ENCODE peak calls at places on chromosomes 2 and 18, in seven cellular contexts. Y, S, N, J, O, E and X are unnamed samples.

GRCh38 chr2:161369311-161369710 is 46.8 kb upstream of the TBR1 start:
- DNase-seq in Y (no peak), S (peak; percentile 78), N (no peak), J (no peak), O (no peak), E (no peak), X (peak; percentile 8)

GRCh38 chr2:172178035-172178434 is 75.3 kb upstream of the DLX2 start:
- DNase-seq in Y (no peak), S (peak; percentile 7), N (peak; percentile 48), J (no peak), O (no peak), E (no peak), X (peak; percentile 73)

GRCh38 chr2:230872968-230873669 is 8.4 kb downstream of the ITM2C start:
- DNase-seq in Y (no peak), S (no peak), N (no peak), J (no peak), O (no peak), E (no peak), X (no peak)

GRCh38 chr2:202941771-202942170 is 29.7 kb downstream of the CARF start:
- DNase-seq in Y (no peak), S (peak; percentile 16), N (peak; percentile 79), J (no peak), O (no peak), E (no peak), X (peak; percentile 83)

GRCh38 chr2:168278424-168278888 is 31.1 kb upstream of the STK39 start:
- DNase-seq in Y (no peak), S (peak; percentile 59), N (peak; percentile 64), J (no peak), O (no peak), E (peak; percentile 85), X (peak; percentile 31)

GRCh38 chr2:238754259-238754658 is 93.6 kb upstream of the TWIST2 start:
- DNase-seq in Y (no peak), S (peak; percentile 20), N (peak; percentile 21), J (no peak), O (no peak), E (no peak), X (no peak)

GRCh38 chr2:230405824-230406223 is 10.2 kb upstream of the SP100 start:
- DNase-seq in Y (no peak), S (no peak), N (no peak), J (no peak), O (no peak), E (no peak), X (no peak)

GRCh38 chr2:231686192-231687100 is 21.9 kb upstream of the PTMA start:
- DNase-seq in Y (no peak), S (no peak), N (no peak), J (no peak), O (no peak), E (no peak), X (no peak)

GRCh38 chr2:101188683-101189405 is 37.7 kb upstream of the TBC1D8 start:
- DNase-seq in Y (peak; percentile 27), S (peak; percentile 65), N (peak; percentile 53), J (no peak), O (peak; percentile 64), E (peak; percentile 52), X (peak; percentile 44)

GRCh38 chr18:45761512-45762114 is 37.6 kb downstream of the SLC14A1 start:
- DNase-seq in Y (no peak), S (peak; percentile 82), N (no peak), J (no peak), O (no peak), E (no peak), X (no peak)

GRCh38 chr2:95346236-95346737 is 49.1 kb downstream of the KCNIP3 start:
- DNase-seq in Y (peak; percentile 29), S (no peak), N (peak; percentile 28), J (no peak), O (peak; percentile 26), E (no peak), X (peak; percentile 29)

GRCh38 chr2:200471324-200471848 is 38.5 kb downstream of the KCTD18 start:
- DNase-seq in Y (peak; percentile 51), S (peak; percentile 23), N (peak; percentile 41), J (no peak), O (peak; percentile 39), E (peak; percentile 23), X (no peak)

GRCh38 chr18:6956999-6957398 is 160.6 kb downstream of the LAMA1 start:
- DNase-seq in Y (no peak), S (no peak), N (no peak), J (no peak), O (no peak), E (no peak), X (no peak)

GRCh38 chr2:95333888-95334338 is 36.8 kb downstream of the KCNIP3 start:
- DNase-seq in Y (no peak), S (no peak), N (no peak), J (no peak), O (no peak), E (no peak), X (peak; percentile 97)

GRCh38 chr2:128235581-128235980 is 83.1 kb downstream of the HS6ST1 start:
- DNase-seq in Y (no peak), S (no peak), N (no peak), J (no peak), O (no peak), E (no peak), X (no peak)

GRCh38 chr18:49723648-49724180 is 89.6 kb downstream of the ACAA2 start:
- DNase-seq in Y (no peak), S (peak; percentile 95), N (peak; percentile 43), J (no peak), O (no peak), E (peak; percentile 43), X (peak; percentile 51)

GRCh38 chr2:177303939-177304338 is 39.4 kb upstream of the NFE2L2 start:
- DNase-seq in Y (no peak), S (no peak), N (no peak), J (no peak), O (no peak), E (no peak), X (no peak)

GRCh38 chr2:232926448-232927040 is 56.5 kb downstream of the SNORC start:
- DNase-seq in Y (no peak), S (peak; percentile 31), N (no peak), J (no peak), O (peak; percentile 38), E (no peak), X (no peak)

GRCh38 chr2:43142921-43143438 is 83.4 kb downstream of the ZFP36L2 start:
- DNase-seq in Y (no peak), S (peak; percentile 70), N (no peak), J (no peak), O (no peak), E (peak; percentile 12), X (no peak)

GRCh38 chr2:23381084-23381483 is 3.9 kb upstream of the KLHL29 start:
- DNase-seq in Y (no peak), S (peak; percentile 88), N (peak; percentile 90), J (no peak), O (no peak), E (peak; percentile 78), X (peak; percentile 77)

GRCh38 chr2:233463586-233463985 is 103.0 kb downstream of the USP40 start:
- DNase-seq in Y (no peak), S (no peak), N (no peak), J (no peak), O (no peak), E (no peak), X (no peak)

GRCh38 chr2:190664240-190664639 is 15.4 kb downstream of the NAB1 start:
- DNase-seq in Y (no peak), S (no peak), N (no peak), J (no peak), O (no peak), E (no peak), X (peak; percentile 76)

GRCh38 chr18:3246636-3247242 is 862 bp upstream of the MYL12A start:
- DNase-seq in Y (no peak), S (no peak), N (peak; percentile 50), J (no peak), O (no peak), E (no peak), X (no peak)

GRCh38 chr2:61943251-61943650 is 37.8 kb downstream of the COMMD1 start:
- DNase-seq in Y (no peak), S (no peak), N (no peak), J (no peak), O (no peak), E (no peak), X (peak; percentile 48)

GRCh38 chr2:236814558-236814957 is 244.9 kb downstream of the ACKR3 start:
- DNase-seq in Y (no peak), S (no peak), N (no peak), J (no peak), O (no peak), E (no peak), X (no peak)

GRCh38 chr2:170771049-170771937 is 1.1 kb downstream of the ERICH2 start:
- DNase-seq in Y (peak; percentile 57), S (peak; percentile 73), N (peak; percentile 31), J (no peak), O (peak; percentile 65), E (peak; percentile 45), X (peak; percentile 15)

DNA sequence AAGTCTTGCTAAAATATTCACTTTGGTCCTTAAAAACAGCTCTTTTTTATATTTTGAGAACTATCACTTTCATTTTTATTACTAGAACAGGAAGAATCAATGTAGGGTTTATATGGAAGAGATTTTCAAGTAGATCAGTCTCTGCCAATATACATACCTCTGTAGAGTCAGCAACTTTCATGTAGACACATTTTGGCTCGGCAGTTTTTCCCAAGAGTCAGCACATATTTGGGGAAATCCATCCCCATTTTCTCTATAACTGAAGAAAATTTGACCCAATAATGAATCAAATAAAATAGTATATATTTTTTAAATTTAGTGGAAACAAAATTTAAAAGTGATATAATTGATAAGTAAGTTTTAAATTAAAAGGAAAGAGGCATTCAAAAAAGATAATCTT is 329.8 kb upstream of the TFPI start:
- DNase-seq in Y (no peak), S (no peak), N (no peak), J (no peak), O (no peak), E (no peak), X (no peak)
- H3K23ac ChIP-seq in Y (no peak overlapping the region), S (no peak overlapping the region), N (no peak overlapping the region), J (no peak overlapping the region), O (no peak overlapping the region), E (no peak overlapping the region), X (no peak overlapping the region)

GRCh38 chr2:132662742-132663141 is 7.3 kb downstream of the LYPD1 start:
- DNase-seq in Y (no peak), S (no peak), N (no peak), J (no peak), O (no peak), E (peak; percentile 23), X (peak; percentile 91)
- H3K23ac ChIP-seq in Y (no peak overlapping the region), S (no peak overlapping the region), N (no peak overlapping the region), J (no peak overlapping the region), O (no peak overlapping the region), E (no peak overlapping the region), X (no peak overlapping the region)

GRCh38 chr2:215683295-215683694 is 247.4 kb upstream of the FN1 start:
- DNase-seq in Y (no peak), S (no peak), N (no peak), J (no peak), O (no peak), E (no peak), X (no peak)
- H3K23ac ChIP-seq in Y (no peak overlapping the region), S (no peak overlapping the region), N (no peak overlapping the region), J (no peak overlapping the region), O (no peak overlapping the region), E (no peak overlapping the region), X (no peak overlapping the region)

GRCh38 chr2:5187283-5187682 is 504.9 kb upstream of the SOX11 start:
- DNase-seq in Y (no peak), S (no peak), N (no peak), J (no peak), O (no peak), E (no peak), X (no peak)

GRCh38 chr2:5188636-5189035 is 503.5 kb upstream of the SOX11 start:
- DNase-seq in Y (no peak), S (no peak), N (no peak), J (no peak), O (no peak), E (no peak), X (no peak)

GRCh38 chr2:5195636-5196035 is 496.5 kb upstream of the SOX11 start:
- DNase-seq in Y (no peak), S (no peak), N (no peak), J (no peak), O (no peak), E (no peak), X (no peak)

GRCh38 chr2:5190023-5190422 is 502.2 kb upstream of the SOX11 start:
- DNase-seq in Y (no peak), S (no peak), N (no peak), J (no peak), O (no peak), E (no peak), X (no peak)
- H3K23ac ChIP-seq in Y (no peak overlapping the region), S (no peak overlapping the region), N (no peak overlapping the region), J (no peak overlapping the region), O (no peak overlapping the region), E (no peak overlapping the region), X (no peak overlapping the region)